ENCODE peak calls at places on chromosomes 13 and 19, in four cellular contexts. T is BJ, A is A549, K is HAP-1. H is an unnamed sample.

GRCh38 chr19:42281175-42282035 is 12.4 kb downstream of the CIC start:
- DNase-seq in T (no peak), A (peak; percentile 66), K (peak; percentile 70), H (no peak)

GRCh38 chr19:42198676-42199439 is 18.6 kb downstream of the DEDD2 start:
- DNase-seq in T (no peak), A (no peak), K (no peak), H (peak; percentile 64)

GRCh38 chr19:834216-834615 is 6.6 kb downstream of the AZU1 start:
- DNase-seq in T (no peak), A (no peak), K (no peak), H (no peak)

GRCh38 chr19:54905908-54906511 is at the start of gene NCR1:
- DNase-seq in T (no peak), A (no peak), K (no peak), H (no peak)

GRCh38 chr13:20258208-20258962 is 26.3 kb upstream of the GJB6 start:
- DNase-seq in T (no peak), A (peak; percentile 10), K (no peak), H (no peak)

GRCh38 chr13:64912141-64912540 is 2318.0 kb downstream of the PCDH9 start:
- DNase-seq in T (peak; percentile 39), A (no peak), K (no peak), H (no peak)

GRCh38 chr13:111952814-111953213 is 114.1 kb upstream of the SOX1 start:
- DNase-seq in T (no peak), A (no peak), K (no peak), H (no peak)

GRCh38 chr19:47417746-47418594 is 1.4 kb downstream of the MEIS3 start:
- DNase-seq in T (no peak), A (no peak), K (no peak), H (no peak)

GRCh38 chr13:53075356-53076041 is 46.9 kb downstream of the OLFM4 start:
- DNase-seq in T (no peak), A (no peak), K (no peak), H (no peak)

GRCh38 chr19:17340302-17340870 is 3.0 kb downstream of the GTPBP3 start:
- DNase-seq in T (no peak), A (no peak), K (peak; percentile 84), H (no peak)

GRCh38 chr13:113848431-113849260 is 15.2 kb downstream of the GAS6 start:
- DNase-seq in T (no peak), A (no peak), K (peak; percentile 7), H (no peak)

GRCh38 chr19:18254546-18255500 is 19.4 kb downstream of the IQCN start:
- DNase-seq in T (no peak), A (no peak), K (no peak), H (no peak)

GRCh38 chr13:94656766-94657165 is 55.1 kb downstream of the GPR180 start:
- DNase-seq in T (peak; percentile 94), A (peak; percentile 10), K (no peak), H (no peak)

GRCh38 chr13:30877335-30877734 is 28.7 kb upstream of the MEDAG start:
- DNase-seq in T (no peak), A (no peak), K (no peak), H (no peak)

GRCh38 chr13:51769455-51770127 is 34.4 kb downstream of the DHRS12 start:
- DNase-seq in T (no peak), A (no peak), K (no peak), H (no peak)

GRCh38 chr13:113962975-113963374 is 10.9 kb downstream of the C13orf46 start:
- DNase-seq in T (no peak), A (no peak), K (no peak), H (no peak)

GRCh38 chr13:106507560-106508274 is 27.7 kb downstream of the EFNB2 start:
- DNase-seq in T (peak; percentile 45), A (no peak), K (no peak), H (no peak)

GRCh38 chr19:50414850-50415660 is 3.7 kb upstream of the SPIB start:
- DNase-seq in T (no peak), A (peak; percentile 89), K (peak; percentile 85), H (no peak)

GRCh38 chr13:38180100-38180499 is 169.6 kb upstream of the UFM1 start:
- DNase-seq in T (peak; percentile 15), A (no peak), K (no peak), H (no peak)

GRCh38 chr19:1364070-1364719 is 19.5 kb upstream of the NDUFS7 start:
- DNase-seq in T (no peak), A (no peak), K (no peak), H (no peak)

GRCh38 chr13:40317980-40318327 is 348.5 kb downstream of the FOXO1 start:
- DNase-seq in T (no peak), A (no peak), K (no peak), H (no peak)

GRCh38 chr19:5585461-5586299 is 17.9 kb upstream of the TINCR start:
- DNase-seq in T (no peak), A (no peak), K (no peak), H (no peak)

GRCh38 chr13:113880651-113881611 is 17.1 kb upstream of the GAS6 start:
- DNase-seq in T (no peak), A (no peak), K (no peak), H (no peak)

GRCh38 chr13:75217949-75218348 is 264.0 kb downstream of the TBC1D4 start:
- DNase-seq in T (peak; percentile 19), A (no peak), K (no peak), H (no peak)

GRCh38 chr19:48595171-48595570 is 11.4 kb upstream of the SPACA4 start:
- DNase-seq in T (no peak), A (no peak), K (no peak), H (no peak)

GRCh38 chr13:74406439-74406838 is 272.2 kb upstream of the KLF12 start:
- DNase-seq in T (no peak), A (no peak), K (no peak), H (no peak)

GRCh38 chr13:25232937-25233515 is 54.3 kb downstream of the MTMR6 start:
- DNase-seq in T (no peak), A (peak; percentile 13), K (no peak), H (no peak)

GRCh38 chr13:107099661-107100060 is 531.7 kb upstream of the ARGLU1 start:
- DNase-seq in T (peak; percentile 50), A (no peak), K (no peak), H (no peak)

GRCh38 chr13:36193151-36193855 is 21.1 kb downstream of the SOHLH2 start:
- DNase-seq in T (peak; percentile 20), A (no peak), K (peak; percentile 87), H (no peak)

GRCh38 chr19:35216833-35217707 is 11.5 kb downstream of the FAM187B start:
- DNase-seq in T (no peak), A (no peak), K (no peak), H (no peak)

GRCh38 chr19:23366437-23366836 is 28.8 kb downstream of the ZNF91 start:
- DNase-seq in T (no peak), A (no peak), K (no peak), H (no peak)

GRCh38 chr19:6654347-6655310 is 15.3 kb downstream of the TNFSF14 start:
- DNase-seq in T (no peak), A (no peak), K (no peak), H (no peak)

GRCh38 chr19:48271531-48272151 is 1.8 kb downstream of the ZNF114 start:
- DNase-seq in T (no peak), A (peak; percentile 75), K (peak; percentile 88), H (no peak)

GRCh38 chr13:109509154-109509905 is 277.1 kb downstream of the IRS2 start:
- DNase-seq in T (peak; percentile 29), A (no peak), K (no peak), H (no peak)

GRCh38 chr19:1069009-1069779 is 2.2 kb downstream of the ARHGAP45 start:
- DNase-seq in T (no peak), A (no peak), K (no peak), H (no peak)

GRCh38 chr13:46184277-46184699 is 2.3 kb upstream of the LCP1 start:
- DNase-seq in T (no peak), A (peak; percentile 10), K (peak; percentile 76), H (peak; percentile 73)

GRCh38 chr19:12815088-12815487 is 8.7 kb downstream of the RNASEH2A start:
- DNase-seq in T (no peak), A (no peak), K (no peak), H (no peak)
- H3K4me3 ChIP-seq in T (no peak overlapping the region), A (no peak overlapping the region), K (no peak overlapping the region), H (no peak overlapping the region)

GRCh38 chr19:8490395-8490760 is 12.1 kb downstream of the PRAM1 start:
- DNase-seq in T (no peak), A (no peak), K (no peak), H (no peak)
- H3K4me3 ChIP-seq in T (no peak overlapping the region), A (no peak overlapping the region), K (no peak overlapping the region), H (no peak overlapping the region)

DNA sequence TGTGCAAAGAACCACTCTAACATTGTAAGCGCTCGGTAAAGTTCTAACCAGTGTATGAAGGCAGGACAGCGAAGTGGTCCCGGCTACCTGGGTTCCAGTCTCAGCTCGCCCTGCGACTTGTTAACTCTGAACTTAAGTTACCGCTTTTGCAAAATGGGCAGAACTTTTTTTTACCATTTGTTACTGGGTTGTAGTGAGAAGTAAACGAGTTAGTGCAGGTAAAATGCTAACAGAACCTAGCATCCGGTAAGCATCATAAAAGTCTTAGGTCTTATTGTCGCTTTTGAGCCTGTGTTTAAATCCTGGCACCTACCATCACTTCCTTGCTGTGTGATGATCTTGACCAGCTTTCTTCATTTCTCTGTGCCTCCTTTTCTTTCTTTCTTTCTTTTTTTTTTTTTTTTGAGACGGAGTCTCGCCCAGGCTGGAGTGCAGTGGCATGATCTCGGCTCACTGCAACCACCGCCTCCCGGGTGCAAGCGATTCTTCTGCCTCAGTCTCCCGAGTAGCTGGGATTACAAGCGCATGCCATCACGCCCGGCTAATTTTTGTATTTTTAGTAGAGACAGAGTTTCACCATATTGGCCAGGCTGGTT is 734 bp upstream of the TRMT1 start:
- DNase-seq in T (no peak), A (no peak), K (peak; percentile 39), H (no peak)
- H3K4me3 ChIP-seq in T (peak overlapping the region; percentile 99), A (peak overlapping the region; percentile 100), K (peak overlapping the region; percentile 96), H (peak overlapping the region; percentile 81)

DNA sequence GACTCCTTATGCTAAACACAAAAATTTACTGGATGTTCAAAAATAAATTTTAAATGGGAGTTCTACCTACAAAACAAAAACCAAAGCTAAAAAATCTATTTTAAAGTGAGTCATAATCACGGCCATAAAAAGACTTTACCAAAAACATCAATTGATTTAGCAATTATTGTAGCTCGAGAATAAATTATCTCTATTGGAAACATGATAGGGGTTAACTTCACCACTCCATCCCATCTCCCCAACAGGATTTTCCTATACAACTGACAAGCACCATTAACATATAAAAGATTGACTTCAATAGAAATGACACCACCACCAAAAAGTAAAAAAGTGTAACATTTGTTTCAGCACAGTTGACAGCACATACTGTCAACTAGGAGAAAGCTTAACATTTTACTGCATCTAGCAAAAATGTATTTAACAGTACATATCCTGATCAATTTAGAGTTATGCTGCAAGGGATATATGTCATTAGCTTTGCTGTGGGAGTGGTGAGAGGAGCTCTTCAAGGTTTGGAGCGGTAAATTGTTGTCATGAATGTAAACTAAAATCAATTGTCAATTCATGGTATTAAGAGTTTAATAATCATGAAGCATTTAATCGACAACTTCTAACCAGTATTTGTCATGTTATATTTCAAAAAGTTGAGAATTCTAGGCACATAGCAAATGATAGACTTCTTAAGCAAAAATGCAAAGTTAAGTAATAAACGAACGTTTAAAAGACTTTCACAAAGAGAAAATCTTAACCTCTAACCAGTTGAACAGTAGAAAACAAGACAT is 3.8 kb downstream of the UBL3 start:
- DNase-seq in T (no peak), A (no peak), K (no peak), H (no peak)
- H3K4me3 ChIP-seq in T (peak overlapping the region; percentile 48), A (peak overlapping the region; percentile 65), K (peak overlapping the region; percentile 78), H (no peak overlapping the region)

DNA sequence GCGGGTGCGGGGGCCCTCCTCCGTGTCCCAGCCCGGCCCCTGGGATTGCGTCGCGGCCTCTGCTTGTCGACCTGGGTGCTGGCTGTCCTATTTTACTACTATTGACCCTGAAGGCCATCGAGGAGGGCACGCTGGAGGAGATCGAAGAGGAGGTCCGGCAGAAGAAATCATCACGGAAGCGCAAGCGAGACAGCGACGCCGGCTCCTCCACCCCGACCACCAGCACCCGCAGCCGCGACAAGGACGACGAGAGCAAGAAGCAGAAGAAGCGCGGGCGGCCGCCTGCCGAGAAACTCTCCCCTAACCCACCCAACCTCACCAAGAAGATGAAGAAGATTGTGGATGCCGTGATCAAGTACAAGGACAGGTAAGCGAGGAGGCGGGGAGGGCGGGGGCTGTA is 48.1 kb upstream of the LDLR start:
- DNase-seq in T (no peak), A (no peak), K (no peak), H (no peak)
- H3K4me3 ChIP-seq in T (no peak overlapping the region), A (no peak overlapping the region), K (no peak overlapping the region), H (no peak overlapping the region)